ENCODE peak calls at places on chromosomes 6 and 20, in six cellular contexts. N is IMR-90, L is trophoblast cell, D is neuronal stem cell, R is H1, O is mesenchymal stem cell. B is an unnamed sample.

GRCh38 chr6:36745836-36746235 is 48.2 kb downstream of the RAB44 start:
- DNase-seq in N (no peak), L (no peak), D (no peak), R (no peak), O (no peak), B (no peak)

GRCh38 chr20:51423810-51424209 is 118.7 kb downstream of the NFATC2 start:
- DNase-seq in N (no peak), L (peak), D (no peak), R (peak), O (peak), B (peak)

GRCh38 chr6:13559251-13559650 is 15.2 kb upstream of the SIRT5 start:
- DNase-seq in N (no peak), L (peak), D (no peak), R (no peak), O (no peak), B (no peak)

GRCh38 chr6:56637640-56638039 is 5.0 kb downstream of the DST start:
- DNase-seq in N (peak), L (peak), D (peak), R (no peak), O (peak), B (no peak)

GRCh38 chr6:4902363-4902762 is 101.5 kb downstream of the RPP40 start:
- DNase-seq in N (no peak), L (no peak), D (no peak), R (no peak), O (no peak), B (no peak)

GRCh38 chr20:35742741-35743523 is 872 bp upstream of the RBM39 start:
- DNase-seq in N (no peak), L (no peak), D (no peak), R (no peak), O (peak), B (no peak)

GRCh38 chr6:20661721-20662120 is 127.5 kb downstream of the CDKAL1 start:
- DNase-seq in N (peak), L (no peak), D (no peak), R (no peak), O (no peak), B (no peak)

GRCh38 chr6:82143041-82143481 is 104.5 kb downstream of the IBTK start:
- DNase-seq in N (peak), L (peak), D (no peak), R (no peak), O (no peak), B (no peak)

GRCh38 chr6:11043552-11043960 is 549 bp downstream of the ELOVL2 start:
- DNase-seq in N (no peak), L (no peak), D (peak), R (no peak), O (no peak), B (peak)

GRCh38 chr6:151452750-151453427 is 963 bp upstream of the RMND1 start:
- DNase-seq in N (no peak), L (peak), D (no peak), R (no peak), O (peak), B (no peak)

GRCh38 chr20:50561379-50562078 is 51.3 kb downstream of the PTPN1 start:
- DNase-seq in N (peak), L (peak), D (no peak), R (no peak), O (peak), B (no peak)

GRCh38 chr6:161522286-161522685 is 248.4 kb upstream of the AGPAT4 start:
- DNase-seq in N (no peak), L (no peak), D (no peak), R (no peak), O (no peak), B (no peak)

GRCh38 chr6:11434565-11435326 is 102.8 kb upstream of the TMEM170B start:
- DNase-seq in N (peak), L (peak), D (no peak), R (no peak), O (peak), B (no peak)

GRCh38 chr20:47086316-47086715 is 191.7 kb downstream of the EYA2 start:
- DNase-seq in N (no peak), L (no peak), D (no peak), R (no peak), O (no peak), B (no peak)

GRCh38 chr6:134850906-134851305 is 99.0 kb downstream of the ALDH8A1 start:
- DNase-seq in N (no peak), L (no peak), D (no peak), R (no peak), O (no peak), B (peak)

GRCh38 chr6:64694356-64694755 is 1012.7 kb downstream of the EYS start:
- DNase-seq in N (no peak), L (no peak), D (no peak), R (no peak), O (no peak), B (no peak)

GRCh38 chr6:27726620-27727023 is 185.6 kb downstream of the OR2B2 start:
- DNase-seq in N (peak), L (no peak), D (no peak), R (peak), O (no peak), B (peak)

GRCh38 chr20:38196016-38196415 is 30.9 kb upstream of the TGM2 start:
- DNase-seq in N (no peak), L (no peak), D (no peak), R (no peak), O (no peak), B (no peak)

GRCh38 chr6:3741477-3741871 is 10.0 kb downstream of the PXDC1 start:
- DNase-seq in N (no peak), L (no peak), D (no peak), R (no peak), O (no peak), B (no peak)

GRCh38 chr6:106134087-106134770 is 48.1 kb downstream of the PRDM1 start:
- DNase-seq in N (no peak), L (peak), D (no peak), R (no peak), O (no peak), B (no peak)

GRCh38 chr20:14446446-14446845 is 109.0 kb upstream of the FLRT3 start:
- DNase-seq in N (peak), L (no peak), D (no peak), R (no peak), O (no peak), B (no peak)

DNA sequence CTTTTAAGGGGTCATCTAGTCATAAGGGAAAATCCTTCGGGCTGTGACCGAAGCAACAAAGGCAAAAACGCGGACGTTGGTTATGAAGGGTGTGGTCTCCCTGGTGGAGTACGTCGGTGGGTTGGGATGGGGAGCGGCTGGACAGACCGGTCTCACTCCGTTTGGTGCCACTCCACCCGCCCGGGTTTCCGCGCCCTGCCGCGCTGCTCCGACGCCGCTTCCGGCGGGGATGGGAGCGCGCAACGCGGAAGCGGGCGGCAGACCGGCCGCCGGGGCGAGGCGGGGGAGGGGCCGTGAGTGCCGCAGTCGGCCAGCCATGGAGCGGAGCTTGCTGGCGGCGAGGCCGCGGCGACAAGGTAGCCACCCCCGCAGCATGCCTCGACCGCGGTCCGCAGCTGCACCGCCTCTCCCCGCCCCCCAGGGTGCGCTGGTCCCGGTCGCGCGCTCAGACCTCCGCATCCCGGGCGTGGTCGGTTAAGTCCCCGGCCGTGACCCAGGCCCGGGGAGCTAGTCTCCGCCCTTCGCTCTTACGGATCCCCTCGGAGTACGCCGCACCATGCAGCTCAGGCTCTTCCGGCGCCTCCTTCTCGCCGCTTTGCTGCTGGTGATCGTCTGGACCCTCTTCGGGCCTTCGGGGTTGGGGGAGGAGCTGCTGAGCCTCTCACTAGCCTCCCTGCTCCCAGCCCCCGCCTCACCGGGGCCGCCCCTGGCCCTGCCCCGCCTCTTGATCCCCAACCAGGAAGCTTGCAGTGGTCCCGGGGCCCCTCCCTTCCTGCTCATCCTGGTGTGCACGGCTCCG is at the start of gene B3GALT4:
- DNase-seq in N (peak), L (peak), D (peak), R (peak), O (peak), B (peak)
- H2AK5ac ChIP-seq in N (peak), L (peak), D (peak), R (no peak), O (no peak), B (no peak)

DNA sequence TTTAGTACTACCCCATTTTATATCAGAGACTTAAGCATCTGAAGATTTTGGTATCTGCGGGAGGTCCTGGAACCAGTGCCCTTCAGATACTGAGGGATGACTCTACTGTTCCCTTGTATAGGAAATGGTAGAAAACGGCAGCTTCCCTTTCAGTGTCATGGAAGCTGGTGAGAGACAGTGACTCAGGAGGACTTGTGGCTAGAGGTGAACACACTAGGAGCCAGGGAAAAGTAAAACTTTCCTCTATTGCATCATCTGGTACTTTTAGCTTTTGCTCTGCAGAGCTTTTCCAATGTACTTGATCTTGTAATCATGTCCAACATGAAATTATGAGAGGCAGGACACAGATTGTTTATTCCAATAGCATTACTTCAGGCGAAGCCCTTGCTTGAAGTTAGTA is 45.0 kb downstream of the RNF144B start:
- DNase-seq in N (peak), L (peak), D (no peak), R (no peak), O (peak), B (no peak)
- H2AFZ ChIP-seq in N (no peak), L (no peak), D (no peak), R (no peak), O (no peak), B (no peak)

DNA sequence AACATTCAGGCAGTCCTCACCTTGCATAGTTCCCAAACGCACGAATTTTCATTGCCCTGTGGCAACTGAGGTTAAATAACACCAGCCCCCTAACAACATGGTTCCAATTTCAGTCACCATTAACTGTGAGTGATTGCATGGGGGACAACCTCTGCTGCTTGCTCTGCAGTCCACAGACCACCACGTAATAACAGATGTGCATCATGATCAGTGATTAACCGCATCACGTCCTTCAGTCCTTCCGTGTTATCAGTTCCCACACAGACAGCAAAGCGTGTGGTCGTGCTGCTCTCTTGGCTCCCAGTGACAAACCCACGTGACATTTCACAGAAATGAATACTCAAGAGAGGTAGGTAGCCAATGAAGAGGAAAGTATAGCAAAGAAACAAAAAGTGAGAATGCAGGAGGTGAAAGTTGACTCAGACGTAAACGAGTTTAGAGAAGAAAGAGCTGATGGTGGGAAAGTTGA is 95.9 kb downstream of the LY86 start:
- DNase-seq in N (no peak), L (no peak), D (no peak), R (no peak), O (no peak), B (no peak)
- H2AK5ac ChIP-seq in N (no peak), L (no peak), D (no peak), R (no peak), O (no peak), B (no peak)

DNA sequence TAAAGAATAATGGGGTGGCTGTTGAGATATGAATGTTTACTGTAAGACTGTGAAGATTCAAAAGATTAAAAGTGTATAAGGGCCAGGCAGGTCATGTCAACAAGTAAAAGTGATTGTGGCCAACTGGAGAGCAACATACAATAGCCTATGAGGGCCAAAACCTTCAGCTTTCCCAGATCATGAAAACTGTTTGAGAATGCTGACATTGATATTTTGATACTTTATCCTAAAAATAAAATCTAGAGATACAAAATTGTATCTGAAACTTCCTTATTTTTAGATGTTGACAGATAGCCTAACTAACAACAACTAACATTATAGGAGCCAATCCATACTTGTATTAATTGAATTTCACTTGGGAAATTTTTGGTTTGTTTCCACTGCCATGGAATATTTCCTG is 70.3 kb upstream of the PAK5 start:
- DNase-seq in N (no peak), L (no peak), D (no peak), R (no peak), O (no peak), B (no peak)
- H2AFZ ChIP-seq in N (no peak), L (no peak), D (no peak), R (no peak), O (no peak), B (no peak)

DNA sequence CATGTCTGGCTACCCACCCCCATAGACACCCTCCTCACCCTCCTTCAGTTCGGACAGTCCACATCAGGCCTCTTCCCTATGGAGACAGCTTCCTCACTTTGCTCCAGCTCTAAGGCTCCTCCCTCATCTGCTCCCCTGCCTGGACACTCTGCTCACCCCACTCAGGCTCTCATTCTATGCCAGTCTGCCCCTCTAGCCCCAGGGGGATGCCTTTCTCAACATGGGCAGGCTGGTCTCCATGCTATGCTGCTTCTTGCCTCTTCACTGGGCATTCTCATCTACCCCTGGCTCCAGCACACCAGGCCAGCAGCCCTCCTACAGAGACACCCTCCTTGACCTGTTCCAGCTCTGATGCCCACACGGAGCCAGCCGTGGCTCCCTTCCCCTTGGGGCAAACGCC is at the start of gene WFDC8:
- DNase-seq in N (no peak), L (no peak), D (no peak), R (no peak), O (no peak), B (no peak)
- H2AK5ac ChIP-seq in N (no peak), L (no peak), D (peak), R (peak), O (no peak), B (no peak)

GRCh38 chr6:2634151-2634964 is 116.4 kb downstream of the MYLK4 start:
- DNase-seq in N (peak), L (peak), D (peak), R (peak), O (peak), B (peak)

GRCh38 chr6:2632368-2632767 is 118.4 kb downstream of the MYLK4 start:
- DNase-seq in N (peak), L (no peak), D (no peak), R (no peak), O (no peak), B (no peak)

GRCh38 chr6:2633763-2634150 is 117.0 kb downstream of the MYLK4 start:
- DNase-seq in N (no peak), L (no peak), D (no peak), R (no peak), O (no peak), B (no peak)

GRCh38 chr6:2630891-2631458 is 119.7 kb downstream of the MYLK4 start:
- DNase-seq in N (peak), L (no peak), D (no peak), R (no peak), O (no peak), B (no peak)

GRCh38 chr6:2632943-2633584 is 117.7 kb downstream of the MYLK4 start:
- DNase-seq in N (no peak), L (no peak), D (no peak), R (no peak), O (no peak), B (no peak)
- H2AFZ ChIP-seq in N (no peak), L (no peak), D (no peak), R (no peak), O (no peak), B (no peak)

GRCh38 chr6:30829016-30829415 is 55.3 kb upstream of the DDR1 start:
- DNase-seq in N (no peak), L (no peak), D (no peak), R (no peak), O (no peak), B (no peak)
- H2AK5ac ChIP-seq in N (peak), L (peak), D (peak), R (no peak), O (peak), B (peak)

GRCh38 chr20:62409935-62410741 is 3.1 kb upstream of the CABLES2 start:
- DNase-seq in N (no peak), L (no peak), D (peak), R (no peak), O (peak), B (peak)

GRCh38 chr20:62412194-62413024 is 5.3 kb upstream of the CABLES2 start:
- DNase-seq in N (no peak), L (no peak), D (no peak), R (no peak), O (no peak), B (no peak)

GRCh38 chr20:62411479-62412193 is 4.6 kb upstream of the CABLES2 start:
- DNase-seq in N (no peak), L (peak), D (no peak), R (no peak), O (no peak), B (no peak)

GRCh38 chr20:62409086-62409853 is 2.2 kb upstream of the CABLES2 start:
- DNase-seq in N (no peak), L (no peak), D (no peak), R (no peak), O (no peak), B (no peak)

GRCh38 chr20:62410742-62411478 is 3.8 kb upstream of the CABLES2 start:
- DNase-seq in N (no peak), L (no peak), D (no peak), R (no peak), O (no peak), B (no peak)
- H2AFZ ChIP-seq in N (no peak), L (no peak), D (no peak), R (no peak), O (no peak), B (no peak)

DNA sequence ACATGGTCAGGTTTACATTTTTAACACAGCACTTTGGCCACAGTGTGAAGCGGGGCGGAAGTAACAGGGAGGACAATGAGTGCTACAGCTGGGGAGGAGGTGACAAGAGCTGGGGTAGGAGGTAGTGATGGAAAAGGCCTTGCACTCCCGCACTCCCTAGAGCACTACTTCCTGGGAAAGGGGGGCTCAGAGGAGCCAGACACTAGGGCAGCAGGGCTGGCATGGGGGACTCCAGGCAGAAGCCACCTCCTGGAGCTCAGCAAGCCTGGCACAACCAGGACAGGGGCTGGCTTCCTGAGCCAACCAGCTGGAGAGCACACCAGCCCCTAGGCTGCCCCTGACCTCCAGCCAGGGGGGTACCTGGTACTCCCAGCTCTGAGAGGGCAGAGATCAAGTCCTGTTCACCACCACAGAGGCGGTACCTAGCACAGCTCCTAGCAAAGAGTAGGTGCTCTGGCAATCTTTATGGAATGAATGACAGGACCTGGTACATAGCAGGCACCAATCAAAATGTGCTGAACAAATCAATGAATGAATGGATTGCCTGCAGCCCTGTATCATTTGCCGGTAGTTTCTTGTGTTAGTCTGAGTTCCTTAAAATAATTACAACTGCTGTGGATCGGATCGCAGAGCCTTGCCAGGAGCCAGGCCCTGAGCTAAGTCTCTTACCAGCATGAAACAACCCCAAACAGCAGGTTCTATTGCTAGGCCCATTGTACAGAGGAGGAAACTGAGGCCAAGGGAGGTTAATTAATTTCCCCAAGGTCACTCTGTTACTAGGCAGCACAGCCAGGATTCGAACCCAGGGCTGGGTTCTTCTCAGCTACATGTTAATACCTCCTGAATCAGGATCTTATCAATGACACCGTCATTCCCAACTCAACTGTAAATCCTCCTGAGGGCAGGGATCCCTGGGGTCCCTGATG is 15.5 kb downstream of the NOL4L start:
- DNase-seq in N (no peak), L (no peak), D (no peak), R (no peak), O (no peak), B (no peak)
- H2AK5ac ChIP-seq in N (no peak), L (no peak), D (peak), R (no peak), O (peak), B (no peak)

DNA sequence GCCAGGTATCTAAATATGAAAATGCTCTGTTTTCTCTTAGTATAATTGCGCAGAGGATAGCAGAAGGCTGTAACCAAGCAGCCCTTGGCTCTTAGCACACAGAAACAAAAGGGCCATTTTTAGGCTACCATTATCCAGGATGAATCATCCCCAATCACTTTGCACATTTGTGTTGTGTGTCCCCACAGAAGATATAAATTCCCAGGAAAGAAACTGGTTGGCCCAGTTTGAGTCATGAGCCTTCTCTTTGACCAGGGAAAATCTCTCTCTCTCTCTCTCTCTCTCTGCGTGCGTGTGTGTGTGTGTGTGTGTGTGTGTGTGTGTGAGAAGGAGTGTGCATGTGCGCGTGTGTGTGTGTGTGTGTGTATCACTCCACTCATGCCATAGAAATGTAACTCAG is 178.5 kb downstream of the FRK start:
- DNase-seq in N (no peak), L (peak), D (no peak), R (no peak), O (peak), B (no peak)
- H2AFZ ChIP-seq in N (no peak), L (no peak), D (no peak), R (peak), O (no peak), B (no peak)